ENCODE peak calls at places on chromosomes 1 and 21, in six cellular contexts. Q is psoas muscle, G is left ventricle myocardium inferior, F is heart right ventricle, P is fibroblast of mammary gland, H is BJ. A is an unnamed sample.

GRCh38 chr1:76576876-76577817 is 290.1 kb upstream of the ST6GALNAC5 start:
- DNase-seq in P (no peak), H (no peak), G (no peak), F (no peak), Q (no peak), A (no peak)

GRCh38 chr1:87203890-87204289 is 124.8 kb upstream of the LMO4 start:
- DNase-seq in G (no peak), H (no peak), Q (no peak), P (peak; percentile 80), F (no peak), A (no peak)

GRCh38 chr1:86741947-86742572 is 37.7 kb downstream of the SH3GLB1 start:
- DNase-seq in F (no peak), G (no peak), Q (no peak), P (peak; percentile 51), H (no peak), A (no peak)

GRCh38 chr1:119827010-119827409 is 15.8 kb upstream of the REG4 start:
- DNase-seq in G (no peak), H (no peak), Q (no peak), F (no peak), P (peak; percentile 5), A (no peak)

GRCh38 chr21:35850542-35851103 is 209.7 kb downstream of the SETD4 start:
- DNase-seq in P (peak; percentile 43), F (peak; percentile 30), Q (no peak), H (no peak), G (no peak), A (no peak)

GRCh38 chr1:47444578-47445465 is 7.0 kb downstream of the FOXD2 start:
- DNase-seq in P (no peak), Q (no peak), G (no peak), F (peak; percentile 29), H (no peak), A (peak; percentile 52)

GRCh38 chr1:209937996-209938959 is at the start of gene SYT14:
- DNase-seq in Q (peak; percentile 21), G (no peak), P (no peak), H (peak; percentile 4), F (no peak), A (peak; percentile 70)

GRCh38 chr1:232833966-232834535 is 28.8 kb downstream of the MAP10 start:
- DNase-seq in G (no peak), P (no peak), F (no peak), Q (no peak), H (no peak), A (no peak)

GRCh38 chr1:24186993-24187790 is at the start of gene IFNLR1:
- DNase-seq in P (no peak), H (no peak), F (peak; percentile 47), G (peak; percentile 50), Q (peak; percentile 41), A (peak; percentile 44)

GRCh38 chr1:179142889-179143299 is 61.0 kb downstream of the TOR3A start:
- DNase-seq in H (peak; percentile 97), F (no peak), P (peak; percentile 99), G (no peak), Q (no peak), A (peak; percentile 29)

GRCh38 chr1:37995773-37996379 is 6.1 kb upstream of the SF3A3 start:
- DNase-seq in H (no peak), G (peak; percentile 86), Q (peak; percentile 91), P (peak; percentile 97), F (peak; percentile 76), A (peak; percentile 47)

GRCh38 chr1:68270993-68271392 is 38.7 kb upstream of the WLS start:
- DNase-seq in Q (no peak), H (no peak), F (no peak), G (no peak), P (no peak), A (no peak)

GRCh38 chr1:21706151-21706835 is 37.1 kb upstream of the RAP1GAP start:
- DNase-seq in H (peak; percentile 4), P (peak; percentile 52), Q (no peak), G (no peak), F (no peak), A (no peak)

GRCh38 chr1:100943533-100943932 is 47.6 kb downstream of the SLC30A7 start:
- DNase-seq in P (no peak), G (no peak), H (no peak), Q (no peak), F (no peak), A (no peak)

GRCh38 chr1:232996143-232996542 is 45.7 kb downstream of the NTPCR start:
- DNase-seq in P (no peak), F (no peak), Q (no peak), H (no peak), G (no peak), A (no peak)

GRCh38 chr1:2606806-2607680 is 20.5 kb downstream of the PRXL2B start:
- DNase-seq in P (no peak), F (peak; percentile 22), G (no peak), Q (no peak), H (no peak), A (no peak)

GRCh38 chr1:48536477-48536876 is 64.5 kb upstream of the SPATA6 start:
- DNase-seq in F (no peak), H (no peak), G (no peak), Q (no peak), P (no peak), A (no peak)

GRCh38 chr1:20404466-20404865 is 81.5 kb downstream of the CAMK2N1 start:
- DNase-seq in Q (no peak), G (no peak), F (no peak), H (no peak), P (no peak), A (no peak)

GRCh38 chr1:5907386-5907785 is 84.8 kb downstream of the NPHP4 start:
- DNase-seq in G (no peak), H (no peak), Q (no peak), P (no peak), F (no peak), A (no peak)

GRCh38 chr1:61973100-61973837 is 221.4 kb upstream of the L1TD1 start:
- DNase-seq in H (no peak), F (no peak), G (no peak), P (no peak), Q (no peak), A (no peak)

GRCh38 chr21:30590297-30590696 is at the start of gene KRTAP22-2:
- DNase-seq in F (no peak), Q (no peak), H (no peak), P (no peak), G (no peak), A (no peak)

GRCh38 chr1:201408176-201408814 is 9.2 kb upstream of the LAD1 start:
- DNase-seq in Q (peak; percentile 82), G (peak; percentile 85), F (peak; percentile 82), P (peak; percentile 72), H (peak; percentile 4), A (peak; percentile 92)

GRCh38 chr1:23169727-23170335 is 1.2 kb upstream of the LUZP1 start:
- DNase-seq in Q (peak; percentile 67), H (no peak), F (peak; percentile 43), G (peak; percentile 64), P (peak; percentile 98), A (peak; percentile 27)

GRCh38 chr1:23169219-23169575 is 541 bp upstream of the LUZP1 start:
- DNase-seq in F (no peak), G (no peak), H (no peak), P (no peak), Q (no peak), A (no peak)

GRCh38 chr1:23167353-23168078 is 1.1 kb downstream of the LUZP1 start:
- DNase-seq in H (no peak), P (peak; percentile 44), Q (peak; percentile 41), F (peak; percentile 55), G (peak; percentile 50), A (peak; percentile 45)

GRCh38 chr1:23168079-23168461 is 586 bp downstream of the LUZP1 start:
- DNase-seq in G (peak; percentile 41), P (no peak), F (peak; percentile 48), Q (peak; percentile 31), H (no peak), A (peak; percentile 47)

DNA sequence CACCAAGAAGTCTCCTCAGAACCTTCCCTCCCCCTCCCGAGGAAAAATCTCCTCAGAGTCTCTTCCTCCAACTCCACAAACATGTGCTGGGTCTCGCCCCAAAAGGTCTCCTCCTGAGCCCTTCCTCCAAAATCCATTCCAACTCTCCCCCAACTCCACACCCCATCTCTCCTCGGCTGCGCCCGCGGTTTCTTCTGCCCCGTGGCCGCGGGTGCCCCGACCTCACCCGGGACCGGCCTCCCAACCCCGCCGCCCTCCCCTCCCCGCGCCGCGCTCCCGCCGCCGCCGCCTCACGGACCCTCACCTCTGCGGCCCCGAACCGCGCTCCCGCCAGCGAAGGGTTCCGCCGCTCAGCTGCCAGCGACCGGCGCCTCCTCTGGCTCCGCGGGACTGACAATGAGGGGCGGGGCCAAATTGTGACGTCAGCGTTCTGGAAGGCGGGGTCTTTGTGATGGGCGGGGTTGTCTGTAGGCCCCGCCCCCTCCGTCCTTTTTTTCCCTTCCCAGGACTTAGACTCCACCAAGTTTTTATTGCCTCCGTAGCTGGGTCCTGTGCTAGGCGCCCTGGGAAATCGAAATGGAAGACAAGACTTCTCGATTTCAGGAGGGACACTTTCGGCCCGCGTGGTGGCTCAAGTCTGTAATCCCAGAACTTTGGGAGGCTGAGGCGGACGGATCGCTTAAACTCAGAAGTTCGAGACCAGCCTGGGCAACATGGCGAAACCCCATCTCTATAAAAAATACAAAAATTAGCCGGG is at the start of gene LUZP1:
- DNase-seq in P (peak; percentile 88), Q (peak; percentile 88), F (peak; percentile 92), G (peak; percentile 90), H (no peak), A (peak; percentile 90)
- TF ChIP-seq CTCF in P (no peak), Q (no peak), F (no peak), G (no peak), H (no peak), A (no peak)

DNA sequence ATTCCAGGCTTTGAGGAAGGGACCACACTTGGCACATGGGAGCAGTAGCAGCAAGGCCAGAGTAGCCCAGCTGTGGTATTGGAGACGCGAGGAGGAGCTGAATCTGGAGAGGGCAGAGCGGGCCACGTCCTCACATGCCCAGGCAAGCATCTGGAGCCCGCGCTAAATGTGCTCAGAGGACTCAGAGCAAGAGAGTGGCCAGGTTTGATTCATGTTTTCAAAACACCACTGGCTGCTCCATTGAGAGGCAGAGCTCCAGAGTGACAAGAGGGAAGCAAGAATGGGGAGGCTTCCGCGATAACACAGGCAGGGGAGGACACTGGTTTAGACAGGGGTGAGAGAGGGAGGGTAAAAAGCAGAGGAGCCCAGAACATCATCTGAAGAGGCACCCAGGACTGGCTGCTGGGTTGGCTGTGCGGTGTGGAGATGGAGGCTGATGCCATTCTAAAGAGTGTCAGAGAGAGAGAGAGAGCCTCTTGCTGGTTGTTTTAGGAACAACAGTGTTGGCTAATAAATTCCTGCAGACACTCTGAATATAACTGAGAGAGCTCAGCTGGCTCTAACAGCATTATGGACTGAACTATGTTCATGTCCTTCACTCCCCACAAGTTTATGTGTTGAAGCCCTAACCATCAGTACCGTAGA is 32.3 kb downstream of the RCAN1 start:
- DNase-seq in H (no peak), Q (no peak), P (peak; percentile 60), G (peak; percentile 40), F (peak; percentile 38), A (peak; percentile 16)
- TF ChIP-seq CTCF in H (peak; percentile 61), Q (peak; percentile 32), P (peak; percentile 68), G (peak; percentile 56), F (peak; percentile 28), A (no peak)

GRCh38 chr1:15958788-15959187 is 17.1 kb downstream of the ZBTB17 start:
- DNase-seq in G (no peak), Q (no peak), P (no peak), H (no peak), F (no peak), A (no peak)
- TF ChIP-seq CTCF in G (no peak), Q (no peak), P (no peak), H (no peak), F (no peak), A (no peak)

DNA sequence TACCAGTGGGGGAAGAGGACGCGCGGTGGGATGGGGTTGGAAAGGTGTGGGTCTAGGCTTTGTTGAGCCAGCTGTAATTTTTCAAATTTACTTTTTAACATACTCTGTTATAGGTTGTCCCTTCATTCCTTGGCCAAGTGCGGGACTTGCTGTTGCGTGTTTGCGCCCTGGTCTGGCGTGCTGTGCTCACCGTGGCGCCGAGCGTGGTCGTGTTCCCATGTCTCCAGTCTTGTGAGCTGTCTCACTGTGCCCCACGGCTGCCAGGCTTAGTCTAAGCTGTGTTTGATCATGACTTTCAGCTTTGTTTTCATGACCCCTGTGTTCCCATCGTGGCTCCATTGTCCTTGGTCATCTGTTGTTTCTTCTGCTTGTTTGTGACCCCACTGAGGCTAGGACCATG is 26.0 kb downstream of the TRAPPC10 start:
- DNase-seq in P (no peak), Q (no peak), F (no peak), H (no peak), G (no peak), A (no peak)
- TF ChIP-seq CTCF in P (no peak), Q (no peak), F (no peak), H (no peak), G (no peak), A (no peak)

A was measured in endothelial cell.